ENCODE peak calls at places on chromosome 18, in four cellular contexts. U is activated T-cell treated with anti-CD3 and anti-CD28 coated beads for 1 hour, C is DND-41, D is OCI-LY7. V is an unnamed sample.

GRCh38 chr18:47912343-47912742 is 18.1 kb downstream of the SMAD2 start:
- DNase-seq in U (no peak), C (no peak), D (no peak), V (no peak)

GRCh38 chr18:808086-808485 is 4.0 kb downstream of the YES1 start:
- DNase-seq in U (no peak), C (peak), D (no peak), V (no peak)

GRCh38 chr18:41490861-41491260 is 464.2 kb upstream of the PIK3C3 start:
- DNase-seq in U (no peak), C (no peak), D (no peak), V (no peak)

GRCh38 chr18:23099621-23100020 is 35.7 kb upstream of the CABLES1 start:
- DNase-seq in U (no peak), C (no peak), D (no peak), V (no peak)

GRCh38 chr18:22260208-22260816 is 90.9 kb downstream of the GATA6 start:
- DNase-seq in U (no peak), C (no peak), D (no peak), V (no peak)

GRCh38 chr18:2589345-2590060 is 18.1 kb downstream of the NDC80 start:
- DNase-seq in U (no peak), C (no peak), D (no peak), V (no peak)

GRCh38 chr18:32298289-32298688 is 108.5 kb downstream of the MEP1B start:
- DNase-seq in U (no peak), C (no peak), D (no peak), V (no peak)

GRCh38 chr18:6782861-6783260 is 53.3 kb downstream of the ARHGAP28 start:
- DNase-seq in U (no peak), C (no peak), D (no peak), V (no peak)

GRCh38 chr18:35695803-35696202 is 114.3 kb downstream of the GALNT1 start:
- DNase-seq in U (no peak), C (no peak), D (no peak), V (no peak)

GRCh38 chr18:32019251-32019943 is 772 bp downstream of the RNF125 start:
- DNase-seq in U (peak), C (peak), D (peak), V (peak)

GRCh38 chr18:1020731-1021344 is 116.2 kb downstream of the ADCYAP1 start:
- DNase-seq in U (no peak), C (no peak), D (no peak), V (no peak)

GRCh38 chr18:58148954-58149471 is 105.0 kb downstream of the NEDD4L start:
- DNase-seq in U (no peak), C (no peak), D (no peak), V (no peak)

GRCh38 chr18:76306685-76307292 is 188.3 kb downstream of the ZNF516 start:
- DNase-seq in U (no peak), C (no peak), D (peak), V (no peak)

GRCh38 chr18:7815797-7816196 is 248.7 kb downstream of the PTPRM start:
- DNase-seq in U (no peak), C (no peak), D (no peak), V (no peak)

GRCh38 chr18:28152354-28152753 is 24.6 kb downstream of the CDH2 start:
- DNase-seq in U (no peak), C (no peak), D (no peak), V (no peak)

GRCh38 chr18:31680836-31681568 is 3.4 kb downstream of the B4GALT6 start:
- DNase-seq in U (no peak), C (peak), D (peak), V (no peak)

GRCh38 chr18:42765225-42765624 is 350.3 kb downstream of the RIT2 start:
- DNase-seq in U (no peak), C (no peak), D (no peak), V (no peak)

GRCh38 chr18:5667356-5667755 is 123.6 kb upstream of the EPB41L3 start:
- DNase-seq in U (no peak), C (no peak), D (no peak), V (no peak)

GRCh38 chr18:6219116-6219717 is 195.5 kb downstream of the L3MBTL4 start:
- DNase-seq in U (no peak), C (peak), D (peak), V (no peak)

GRCh38 chr18:44840053-44840826 is 159.6 kb downstream of the SETBP1 start:
- DNase-seq in U (no peak), C (no peak), D (no peak), V (no peak)

GRCh38 chr18:28115149-28115550 is 61.8 kb downstream of the CDH2 start:
- DNase-seq in U (no peak), C (no peak), D (no peak), V (no peak)

GRCh38 chr18:76658627-76659026 is 163.6 kb upstream of the ZNF516 start:
- DNase-seq in U (no peak), C (peak), D (peak), V (no peak)

GRCh38 chr18:39591647-39592046 is 2026.0 kb upstream of the CELF4 start:
- DNase-seq in U (no peak), C (no peak), D (no peak), V (no peak)

V was measured in T follicular helper cell.